ENCODE peak calls at places on chromosomes 6 and 20, in five cellular contexts. G is body of pancreas, O is PC-3, U is dorsolateral prefrontal cortex, J is cardiac fibroblast. K is an unnamed sample.

GRCh38 chr6:29752451-29753308 is 29.4 kb downstream of the HLA-F start:
- DNase-seq in G (peak), O (peak), U (peak), J (peak), K (peak)

GRCh38 chr20:8223096-8223870 is 91.2 kb downstream of the PLCB1 start:
- DNase-seq in G (no peak), O (peak), U (no peak), J (peak), K (peak)

GRCh38 chr6:96626749-96627353 is 63.9 kb downstream of the FHL5 start:
- DNase-seq in G (no peak), O (peak), U (no peak), J (peak), K (no peak)

GRCh38 chr6:127869772-127870404 is 31.0 kb downstream of the THEMIS start:
- DNase-seq in G (no peak), O (no peak), U (no peak), J (no peak), K (no peak)

GRCh38 chr6:7922596-7922995 is 12.0 kb upstream of the TXNDC5 start:
- DNase-seq in G (no peak), O (peak), U (no peak), J (peak), K (no peak)

GRCh38 chr20:56566621-56567020 is 33.6 kb downstream of the FAM209B start:
- DNase-seq in G (no peak), O (peak), U (no peak), J (no peak), K (no peak)

GRCh38 chr6:137297887-137298286 is 78.7 kb upstream of the IFNGR1 start:
- DNase-seq in G (peak), O (peak), U (no peak), J (peak), K (no peak)

GRCh38 chr6:143149771-143150170 is 89.1 kb downstream of the AIG1 start:
- DNase-seq in G (no peak), O (no peak), U (no peak), J (peak), K (peak)

GRCh38 chr6:44446626-44447297 is 59.3 kb downstream of the CDC5L start:
- DNase-seq in G (no peak), O (peak), U (no peak), J (peak), K (peak)

GRCh38 chr6:39452746-39453145 is 130.2 kb upstream of the KCNK16 start:
- DNase-seq in G (no peak), O (no peak), U (no peak), J (no peak), K (no peak)

GRCh38 chr20:36645353-36645752 is 643 bp downstream of the SLA2 start:
- DNase-seq in G (no peak), O (no peak), U (no peak), J (no peak), K (no peak)
- H3K4me3 ChIP-seq in G (no peak), O (no peak), U (no peak), J (no peak), K (no peak)

GRCh38 chr20:44196278-44196677 is 9.3 kb upstream of the JPH2 start:
- DNase-seq in G (no peak), O (peak), U (no peak), J (peak), K (no peak)
- TF ChIP-seq CTCF in G (no peak), O (peak), U (no peak), J (peak), K (no peak)

GRCh38 chr20:48019496-48019895 is 234.2 kb upstream of the SULF2 start:
- DNase-seq in G (no peak), O (peak), U (no peak), J (no peak), K (no peak)

GRCh38 chr20:48019940-48020339 is 234.7 kb upstream of the SULF2 start:
- DNase-seq in G (no peak), O (no peak), U (no peak), J (no peak), K (no peak)

GRCh38 chr20:48025661-48026060 is 240.4 kb upstream of the SULF2 start:
- DNase-seq in G (no peak), O (peak), U (no peak), J (no peak), K (peak)

GRCh38 chr20:48026981-48027592 is 241.8 kb upstream of the SULF2 start:
- DNase-seq in G (no peak), O (no peak), U (no peak), J (no peak), K (no peak)

GRCh38 chr20:48025061-48025515 is 239.8 kb upstream of the SULF2 start:
- DNase-seq in G (peak), O (peak), U (no peak), J (peak), K (peak)
- H3K4me3 ChIP-seq in G (no peak), O (no peak), U (no peak), J (peak), K (peak)

GRCh38 chr20:48667481-48667880 is 160.3 kb downstream of the PREX1 start:
- DNase-seq in G (no peak), O (no peak), U (no peak), J (no peak), K (no peak)
- TF ChIP-seq CTCF in G (no peak), O (no peak), U (no peak), J (no peak), K (no peak)

GRCh38 chr6:16045238-16045637 is 83.6 kb upstream of the MYLIP start:
- DNase-seq in G (no peak), O (no peak), U (no peak), J (no peak), K (no peak)
- H3K4me3 ChIP-seq in G (no peak), O (no peak), U (no peak), J (no peak), K (no peak)

GRCh38 chr6:19979059-19979458 is 141.9 kb downstream of the ID4 start:
- DNase-seq in G (no peak), O (no peak), U (no peak), J (no peak), K (no peak)
- TF ChIP-seq CTCF in G (no peak), O (no peak), U (no peak), J (no peak), K (no peak)

DNA sequence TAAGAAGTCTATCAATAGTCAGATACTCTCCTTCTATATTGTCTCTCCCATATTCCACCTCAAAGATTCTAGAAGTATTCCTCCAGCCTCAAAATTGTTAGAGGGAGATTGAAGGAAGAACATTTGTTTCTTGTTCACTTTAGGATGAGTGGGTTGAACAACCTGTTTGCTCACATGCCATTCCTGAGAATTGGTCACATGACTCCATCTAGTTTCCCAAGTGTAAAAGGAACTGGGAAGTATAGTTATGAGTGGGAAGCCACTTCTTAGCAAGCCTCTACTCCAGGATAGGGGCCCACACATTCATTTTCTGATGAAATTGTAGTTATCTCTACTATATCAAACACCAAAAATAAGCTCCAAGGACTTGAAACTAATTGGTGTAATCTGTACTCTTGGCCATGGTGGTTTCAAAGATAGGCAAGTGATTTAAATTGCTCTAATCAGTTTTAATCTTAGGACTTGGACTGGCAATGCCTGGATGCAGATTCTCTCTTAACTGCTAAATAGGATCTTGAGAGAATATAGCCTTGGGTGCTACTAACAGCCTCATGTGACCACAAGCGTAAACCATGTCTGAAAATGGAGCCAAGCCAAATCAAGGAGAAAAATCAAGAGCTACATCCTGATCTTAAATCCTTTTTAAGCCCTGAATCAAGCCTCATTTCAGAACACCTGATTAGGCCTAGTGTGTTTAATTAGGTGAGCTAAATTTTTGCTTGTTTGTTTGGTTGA is 758.7 kb upstream of the MAN1A1 start:
- DNase-seq in G (no peak), O (peak), U (no peak), J (no peak), K (no peak)
- H3K4me3 ChIP-seq in G (no peak), O (no peak), U (no peak), J (no peak), K (no peak)

GRCh38 chr6:115896538-115897129 is 164.1 kb downstream of the FRK start:
- DNase-seq in G (peak), O (peak), U (no peak), J (peak), K (no peak)
- TF ChIP-seq CTCF in G (peak), O (peak), U (peak), J (peak), K (peak)

K was measured in AG04449.